ENCODE peak calls at places on chromosomes 5 and 9, in ten cellular contexts. A is epithelial cell of esophagus, O is progenitor cell of endocrine pancreas, V is omental fat pad, I is IMR-90, W is SK-N-SH, N is psoas muscle, T is mucosa of descending colon, L is tibial nerve, S is A549. K is an unnamed sample.

GRCh38 chr5:132221781-132222648 is 5.6 kb downstream of the P4HA2 start:
- DNase-seq in A (peak), O (no peak), V (no peak), I (peak), W (no peak), N (peak), T (no peak), L (peak), S (no peak), K (peak)

GRCh38 chr9:120729796-120730195 is 15.5 kb upstream of the MEGF9 start:
- DNase-seq in A (peak), O (no peak), V (no peak), I (no peak), W (no peak), N (no peak), T (no peak), L (no peak), S (no peak), K (no peak)

GRCh38 chr5:133372306-133373008 is 239.9 kb downstream of the FSTL4 start:
- DNase-seq in A (peak), O (no peak), V (no peak), I (no peak), W (no peak), N (no peak), T (no peak), L (no peak), S (no peak), K (no peak)

GRCh38 chr5:55923177-55923872 is 71.4 kb downstream of the IL6ST start:
- DNase-seq in A (no peak), O (no peak), V (no peak), I (no peak), W (no peak), N (no peak), T (no peak), L (no peak), S (no peak), K (no peak)

GRCh38 chr5:124599048-124599973 is 147.1 kb downstream of the ZNF608 start:
- DNase-seq in A (peak), O (no peak), V (no peak), I (peak), W (peak), N (no peak), T (no peak), L (no peak), S (peak), K (peak)

GRCh38 chr9:120235081-120235480 is 344.9 kb downstream of the CDK5RAP2 start:
- DNase-seq in A (no peak), O (no peak), V (no peak), I (no peak), W (no peak), N (no peak), T (no peak), L (no peak), S (no peak), K (no peak)

GRCh38 chr5:41510176-41510831 is at the start of gene PLCXD3:
- DNase-seq in A (peak), O (peak), V (no peak), I (no peak), W (peak), N (peak), T (peak), L (no peak), S (peak), K (no peak)

GRCh38 chr9:27590636-27591035 is 17.4 kb upstream of the C9orf72 start:
- DNase-seq in A (peak), O (no peak), V (no peak), I (peak), W (no peak), N (no peak), T (no peak), L (no peak), S (no peak), K (no peak)

GRCh38 chr9:106670418-106670817 is 192.5 kb upstream of the ZNF462 start:
- DNase-seq in A (no peak), O (no peak), V (no peak), I (no peak), W (no peak), N (no peak), T (no peak), L (no peak), S (no peak), K (no peak)

GRCh38 chr9:8863886-8864881 is 1064.6 kb upstream of the DMAC1 start:
- DNase-seq in A (peak), O (no peak), V (no peak), I (no peak), W (no peak), N (no peak), T (no peak), L (no peak), S (no peak), K (no peak)

GRCh38 chr9:87422999-87423398 is 74.7 kb upstream of the DAPK1 start:
- DNase-seq in A (no peak), O (no peak), V (no peak), I (no peak), W (no peak), N (no peak), T (no peak), L (no peak), S (no peak), K (no peak)

GRCh38 chr5:81450940-81451339 is 57.0 kb upstream of the ACOT12 start:
- DNase-seq in A (peak), O (no peak), V (no peak), I (peak), W (no peak), N (no peak), T (no peak), L (no peak), S (no peak), K (no peak)

GRCh38 chr5:31854625-31855526 is 215.9 kb downstream of the PDZD2 start:
- DNase-seq in A (peak), O (peak), V (peak), I (no peak), W (peak), N (peak), T (no peak), L (peak), S (peak), K (no peak)

GRCh38 chr5:39428639-39429038 is 3.9 kb upstream of the DAB2 start:
- DNase-seq in A (peak), O (no peak), V (no peak), I (no peak), W (no peak), N (no peak), T (no peak), L (no peak), S (no peak), K (no peak)

GRCh38 chr9:89592963-89593775 is 11.6 kb upstream of the GADD45G start:
- DNase-seq in A (no peak), O (no peak), V (no peak), I (peak), W (no peak), N (no peak), T (no peak), L (no peak), S (no peak), K (peak)
- TF ChIP-seq CTCF in A (no peak), O (peak), V (no peak), I (peak), W (no peak), N (no peak), T (no peak), L (no peak), S (no peak), K (peak)

GRCh38 chr5:135835766-135836165 is 1.3 kb downstream of the SLC25A48 start:
- DNase-seq in A (no peak), O (no peak), V (no peak), I (no peak), W (no peak), N (no peak), T (no peak), L (no peak), S (no peak), K (no peak)

GRCh38 chr5:135834639-135835529 is at the start of gene SLC25A48:
- DNase-seq in A (peak), O (peak), V (no peak), I (peak), W (peak), N (peak), T (peak), L (no peak), S (peak), K (no peak)

GRCh38 chr5:135833521-135833920 is 942 bp upstream of the SLC25A48 start:
- DNase-seq in A (no peak), O (no peak), V (no peak), I (no peak), W (no peak), N (no peak), T (no peak), L (no peak), S (no peak), K (no peak)

GRCh38 chr5:135832941-135833340 is 1.5 kb upstream of the SLC25A48 start:
- DNase-seq in A (no peak), O (no peak), V (no peak), I (no peak), W (no peak), N (no peak), T (no peak), L (no peak), S (no peak), K (no peak)

GRCh38 chr5:135833961-135834638 is 363 bp upstream of the SLC25A48 start:
- DNase-seq in A (no peak), O (no peak), V (no peak), I (no peak), W (no peak), N (no peak), T (no peak), L (no peak), S (no peak), K (peak)
- TF ChIP-seq CTCF in A (peak), O (no peak), V (no peak), I (no peak), W (no peak), N (peak), T (peak), L (peak), S (no peak), K (peak)

GRCh38 chr5:145245354-145245753 is 589.8 kb downstream of the PRELID2 start:
- DNase-seq in A (no peak), O (no peak), V (no peak), I (peak), W (no peak), N (no peak), T (no peak), L (no peak), S (no peak), K (no peak)

GRCh38 chr5:145244251-145244650 is 590.9 kb downstream of the PRELID2 start:
- DNase-seq in A (no peak), O (no peak), V (no peak), I (no peak), W (no peak), N (no peak), T (no peak), L (no peak), S (no peak), K (no peak)

GRCh38 chr5:145244788-145245187 is 590.4 kb downstream of the PRELID2 start:
- DNase-seq in A (no peak), O (no peak), V (no peak), I (peak), W (no peak), N (no peak), T (no peak), L (no peak), S (no peak), K (peak)

GRCh38 chr5:145246379-145246778 is 588.8 kb downstream of the PRELID2 start:
- DNase-seq in A (no peak), O (no peak), V (no peak), I (no peak), W (no peak), N (no peak), T (no peak), L (no peak), S (no peak), K (no peak)

DNA sequence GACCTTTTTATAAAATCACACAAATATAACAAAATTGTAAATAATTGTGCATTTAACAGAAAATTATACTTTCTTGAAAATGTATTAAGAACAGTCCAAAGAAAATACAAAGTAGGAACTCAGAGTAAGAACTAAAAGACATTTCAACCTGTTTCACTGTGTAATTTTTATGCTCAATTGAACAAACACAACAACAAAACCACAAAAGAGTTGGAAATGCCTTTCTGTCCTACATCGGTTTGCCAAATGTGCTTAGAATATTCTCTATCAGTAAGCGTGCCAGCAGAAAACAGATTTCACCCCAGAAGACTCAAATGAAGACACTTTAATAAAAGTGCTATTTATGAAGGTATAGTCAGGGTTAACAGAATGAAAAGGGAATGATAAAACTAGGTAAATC is 592.1 kb downstream of the PRELID2 start:
- DNase-seq in A (no peak), O (no peak), V (no peak), I (no peak), W (no peak), N (no peak), T (no peak), L (no peak), S (no peak), K (no peak)
- TF ChIP-seq CTCF in A (no peak), O (no peak), V (no peak), I (no peak), W (no peak), N (no peak), T (no peak), L (no peak), S (no peak), K (no peak)

DNA sequence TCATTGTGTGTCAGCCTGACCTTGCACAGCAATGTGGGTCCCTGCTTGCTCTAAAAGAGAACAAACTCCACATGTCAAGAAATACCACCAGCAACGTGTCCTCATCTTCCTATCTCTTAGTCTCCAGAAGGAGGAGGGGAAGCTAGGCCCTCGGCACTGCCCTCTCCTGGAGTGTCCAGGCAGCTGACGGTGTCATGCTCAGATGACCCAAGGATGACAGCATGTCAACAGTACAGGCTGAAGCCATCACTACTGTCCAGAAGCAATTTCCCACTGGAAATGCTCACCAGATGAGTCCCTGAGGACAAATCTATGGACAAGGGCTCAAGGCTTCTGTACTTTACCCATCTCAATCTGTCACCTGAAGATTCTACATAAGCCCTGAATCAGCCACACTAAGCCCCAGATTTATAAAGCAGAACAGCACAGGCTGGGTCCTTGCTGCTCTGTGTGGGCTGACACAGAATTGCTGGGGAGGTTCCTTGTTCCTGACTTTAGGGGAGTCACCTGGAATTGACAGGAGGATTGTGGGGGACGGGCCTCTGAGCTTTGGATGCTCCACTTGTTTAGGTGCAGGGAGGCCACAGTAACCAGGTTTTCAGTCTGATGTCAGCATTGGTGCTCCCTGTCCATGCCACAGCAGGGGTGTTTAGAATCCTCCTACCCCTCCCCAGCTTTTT is 210.2 kb downstream of the DAB2IP start:
- DNase-seq in A (peak), O (no peak), V (no peak), I (no peak), W (peak), N (peak), T (no peak), L (no peak), S (peak), K (peak)
- TF ChIP-seq CTCF in A (peak), O (peak), V (no peak), I (peak), W (peak), N (peak), T (no peak), L (peak), S (peak), K (peak)

GRCh38 chr9:126777733-126778132 is 27.1 kb upstream of the ZBTB43 start:
- DNase-seq in A (peak), O (peak), V (no peak), I (no peak), W (no peak), N (no peak), T (no peak), L (no peak), S (no peak), K (no peak)
- TF ChIP-seq CTCF in A (peak), O (peak), V (no peak), I (no peak), W (peak), N (no peak), T (no peak), L (no peak), S (no peak), K (peak)

K was measured in HFFc6.